ENCODE peak calls at places on chromosomes 3 and 15, in five cellular contexts. Q is stomach, M is SK-N-SH, T is spleen, X is upper lobe of left lung. V is an unnamed sample.

GRCh38 chr3:139199421-139200010 is 144.3 kb upstream of the MRPS22 start:
- DNase-seq in X (no peak), M (no peak), Q (no peak), T (no peak), V (no peak)

GRCh38 chr3:153396581-153396980 is 234.6 kb downstream of the RAP2B start:
- DNase-seq in X (no peak), T (no peak), Q (no peak), M (no peak), V (no peak)

GRCh38 chr15:81195339-81195864 is 1.3 kb upstream of the IL16 start:
- DNase-seq in T (no peak), M (no peak), X (no peak), Q (no peak), V (no peak)

GRCh38 chr3:144708437-144708836 is 736.8 kb downstream of the DIPK2A start:
- DNase-seq in T (no peak), Q (no peak), M (no peak), X (no peak), V (no peak)

GRCh38 chr15:93296786-93297500 is 207.9 kb upstream of the RGMA start:
- DNase-seq in T (no peak), Q (no peak), M (no peak), X (no peak), V (peak)

GRCh38 chr15:95655089-95655488 is 675.4 kb upstream of the NR2F2 start:
- DNase-seq in X (no peak), Q (no peak), T (no peak), M (no peak), V (no peak)

GRCh38 chr3:41893977-41894376 is 67.9 kb downstream of the ULK4 start:
- DNase-seq in T (no peak), X (no peak), M (peak), Q (no peak), V (no peak)

GRCh38 chr3:69059688-69060087 is 7.6 kb upstream of the TMF1 start:
- DNase-seq in T (no peak), Q (no peak), X (no peak), M (no peak), V (no peak)

GRCh38 chr3:153273767-153274443 is 111.9 kb downstream of the RAP2B start:
- DNase-seq in X (no peak), T (no peak), Q (no peak), M (no peak), V (no peak)

GRCh38 chr15:72492733-72493132 is 18.6 kb downstream of the ARIH1 start:
- DNase-seq in Q (no peak), X (no peak), T (no peak), M (no peak), V (no peak)

GRCh38 chr3:98793971-98794370 is 30.8 kb downstream of the ST3GAL6 start:
- DNase-seq in M (no peak), X (no peak), Q (no peak), T (no peak), V (no peak)

GRCh38 chr3:72155391-72156064 is 370.6 kb upstream of the PROK2 start:
- DNase-seq in M (peak), X (no peak), T (no peak), Q (peak), V (no peak)

GRCh38 chr15:66851226-66852063 is 149.4 kb downstream of the SMAD6 start:
- DNase-seq in Q (peak), X (peak), T (peak), M (peak), V (peak)
- TF ChIP-seq POLR2AphosphoS5 in Q (peak), X (peak), T (no peak), M (no peak), V (no peak)

DNA sequence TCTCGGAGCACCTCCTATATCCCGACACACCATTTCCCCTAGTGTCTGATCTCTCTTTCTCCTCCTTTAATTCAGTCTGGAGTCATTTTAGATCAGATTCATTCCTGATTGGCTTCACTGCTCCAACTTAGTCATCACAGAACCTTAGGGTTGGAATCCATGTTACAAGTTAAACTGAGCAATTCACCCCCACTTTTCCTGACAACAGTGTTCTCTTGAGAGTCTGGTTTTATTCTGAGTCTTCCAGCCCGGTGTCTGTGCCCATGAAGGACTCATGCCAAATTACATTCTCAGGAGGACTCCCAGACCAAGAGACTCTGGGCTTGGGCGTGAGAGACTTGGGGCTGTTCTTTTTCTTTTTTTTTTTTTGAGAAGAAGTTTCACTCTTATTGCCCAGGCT is 57.5 kb downstream of the LPP start:
- DNase-seq in M (no peak), Q (no peak), T (no peak), X (no peak), V (no peak)
- TF ChIP-seq POLR2AphosphoS5 in M (no peak), Q (no peak), T (no peak), X (no peak), V (no peak)

GRCh38 chr3:171320721-171321120 is 139.5 kb downstream of the TNIK start:
- DNase-seq in X (no peak), M (no peak), Q (no peak), T (no peak), V (no peak)
- TF ChIP-seq POLR2AphosphoS5 in X (no peak), M (no peak), Q (no peak), T (peak), V (no peak)

DNA sequence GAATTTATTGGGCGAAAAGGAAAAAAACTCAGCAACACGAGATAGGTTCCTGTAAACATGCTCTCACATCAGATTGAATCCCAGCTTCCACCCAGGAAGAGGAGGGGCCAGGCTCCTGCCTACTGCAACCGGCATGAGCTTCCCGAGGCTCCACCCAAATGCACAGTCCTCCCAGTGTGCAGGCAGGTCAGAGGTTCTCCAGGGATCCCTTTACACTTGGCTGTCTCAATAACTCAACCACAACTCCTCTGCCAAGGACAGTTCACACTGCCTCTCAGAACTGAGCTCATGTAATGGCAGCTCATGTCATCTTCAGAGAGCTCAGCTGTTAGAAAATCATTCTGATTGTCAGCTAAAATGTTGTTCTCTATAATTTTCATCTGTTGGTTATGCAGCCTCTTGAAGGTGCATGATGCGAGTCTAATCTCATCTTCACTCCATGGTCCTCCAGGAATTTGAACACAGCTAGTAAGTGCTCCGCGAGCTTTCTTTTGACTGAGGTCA is 76.8 kb downstream of the SST start:
- DNase-seq in Q (no peak), T (no peak), X (no peak), M (no peak), V (no peak)
- TF ChIP-seq POLR2AphosphoS5 in Q (no peak), T (no peak), X (no peak), M (no peak), V (no peak)

GRCh38 chr3:149367021-149367840 is 10.2 kb downstream of the TM4SF1 start:
- DNase-seq in X (no peak), M (no peak), Q (no peak), T (no peak), V (no peak)
- TF ChIP-seq POLR2AphosphoS5 in X (no peak), M (no peak), Q (peak), T (no peak), V (peak)

DNA sequence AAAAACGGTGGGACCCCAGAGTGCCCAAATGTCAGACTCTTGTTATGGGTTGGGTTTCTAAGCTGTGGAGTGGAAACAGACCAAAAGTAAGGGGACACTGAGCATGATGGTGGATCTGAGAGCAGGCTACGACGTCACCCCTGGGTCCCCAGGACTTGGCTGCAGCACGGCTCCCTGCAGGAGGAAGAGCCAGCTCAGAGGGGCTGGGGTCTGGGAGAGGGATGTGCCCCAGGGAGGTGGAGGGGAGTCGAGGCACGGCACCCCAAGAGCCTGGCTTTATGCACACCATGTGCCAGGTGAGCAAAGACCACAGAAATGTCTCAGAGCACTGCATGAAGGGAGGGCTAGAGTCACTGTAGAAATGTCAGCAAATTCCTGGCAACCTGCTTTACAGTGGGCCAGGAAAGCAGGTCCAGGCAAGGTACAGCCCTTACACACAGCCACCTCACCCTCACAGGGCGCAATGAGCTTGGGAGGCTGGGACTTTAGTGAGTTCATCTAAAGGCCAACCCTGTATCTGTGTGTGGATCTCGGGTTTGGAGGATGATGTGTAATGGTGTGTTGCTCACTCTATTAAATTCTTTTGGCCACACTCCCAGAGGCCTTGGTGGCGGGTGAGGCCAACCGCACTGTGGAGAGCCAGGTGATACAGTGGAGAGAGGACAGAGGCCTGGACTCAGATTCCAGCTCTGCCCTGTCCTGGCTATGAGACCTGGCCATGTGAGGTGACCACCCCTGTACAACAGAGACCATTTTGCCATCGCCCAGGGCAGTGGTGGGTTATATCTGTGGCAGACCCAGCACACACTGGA is 14.1 kb downstream of the CTSH start:
- DNase-seq in T (peak), Q (no peak), M (peak), X (no peak), V (no peak)
- TF ChIP-seq POLR2AphosphoS5 in T (no peak), Q (no peak), M (no peak), X (no peak), V (no peak)

GRCh38 chr3:155391583-155391982 is 98.1 kb upstream of the STRIT1 start:
- DNase-seq in X (no peak), M (peak), T (no peak), Q (no peak), V (no peak)
- TF ChIP-seq POLR2AphosphoS5 in X (no peak), M (no peak), T (no peak), Q (peak), V (no peak)

GRCh38 chr3:49358217-49358883 is at the start of gene GPX1:
- DNase-seq in T (peak), Q (peak), M (peak), X (peak), V (peak)
- TF ChIP-seq POLR2AphosphoS5 in T (peak), Q (peak), M (peak), X (peak), V (peak)

GRCh38 chr3:123258359-123258758 is 56.6 kb downstream of the SEC22A start:
- DNase-seq in T (no peak), X (no peak), Q (no peak), M (no peak), V (no peak)

GRCh38 chr3:123256256-123256655 is 54.5 kb downstream of the SEC22A start:
- DNase-seq in T (no peak), M (no peak), X (no peak), Q (no peak), V (no peak)

GRCh38 chr3:123262226-123262625 is 60.5 kb downstream of the SEC22A start:
- DNase-seq in Q (no peak), X (no peak), T (no peak), M (no peak), V (no peak)

GRCh38 chr3:123261666-123262065 is 59.9 kb downstream of the SEC22A start:
- DNase-seq in X (no peak), M (no peak), Q (no peak), T (no peak), V (no peak)

GRCh38 chr3:123258811-123259420 is 57.2 kb downstream of the SEC22A start:
- DNase-seq in X (no peak), Q (no peak), M (peak), T (no peak), V (no peak)
- TF ChIP-seq POLR2AphosphoS5 in X (no peak), Q (no peak), M (no peak), T (no peak), V (no peak)

DNA sequence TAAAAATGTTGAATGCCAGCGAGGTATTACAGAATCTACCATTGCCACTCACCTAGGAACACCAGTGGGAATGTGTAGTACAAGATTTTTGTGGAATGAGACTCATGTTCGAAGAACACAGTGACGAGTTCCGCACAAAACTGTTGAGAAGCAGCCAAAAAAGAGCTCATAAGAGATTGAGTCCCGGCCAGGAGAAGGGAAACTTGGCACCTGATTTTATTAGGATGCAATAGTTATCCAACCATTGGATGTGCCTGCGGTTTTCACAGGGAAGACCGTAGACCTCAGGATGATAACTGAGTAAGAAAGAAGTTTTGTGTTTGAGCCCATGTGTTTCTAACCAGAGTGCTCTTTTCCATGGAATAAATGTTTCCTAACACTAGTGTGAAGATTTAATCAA is 88.9 kb downstream of the PTPRG start:
- DNase-seq in M (no peak), T (no peak), X (no peak), Q (no peak), V (no peak)
- TF ChIP-seq POLR2AphosphoS5 in M (no peak), T (no peak), X (no peak), Q (no peak), V (peak)

V was measured in esophagus muscularis mucosa.